ENCODE peak calls at places on chromosomes 13 and 19, in seven cellular contexts. J is mucosa of descending colon; L is AG04450; W is ovary; Z is lung; K is CD8-positive, alpha-beta memory T cell; O is CD4-positive, alpha-beta memory T cell. S is an unnamed sample.

GRCh38 chr13:32726374-32727037 is 140.3 kb downstream of the PDS5B start:
- DNase-seq in J (no peak), L (no peak), W (no peak), Z (no peak), K (no peak), O (no peak), S (no peak)

GRCh38 chr19:51026554-51026831 is at the start of gene KLK11:
- DNase-seq in J (no peak), L (no peak), W (peak), Z (no peak), K (no peak), O (no peak), S (no peak)

GRCh38 chr13:64930636-64931035 is 2299.5 kb downstream of the PCDH9 start:
- DNase-seq in J (no peak), L (no peak), W (no peak), Z (no peak), K (no peak), O (no peak), S (no peak)

GRCh38 chr13:48976677-48977625 is 1.2 kb downstream of the FNDC3A start:
- DNase-seq in J (no peak), L (no peak), W (no peak), Z (no peak), K (peak), O (no peak), S (no peak)

GRCh38 chr19:49229416-49229815 is 71.8 kb downstream of the TRPM4 start:
- DNase-seq in J (no peak), L (no peak), W (no peak), Z (no peak), K (no peak), O (no peak), S (no peak)

GRCh38 chr19:17522988-17523872 is 11.8 kb downstream of the PGLS start:
- DNase-seq in J (peak), L (no peak), W (no peak), Z (peak), K (peak), O (peak), S (peak)

GRCh38 chr13:85538957-85539356 is 260.3 kb downstream of the SLITRK6 start:
- DNase-seq in J (no peak), L (no peak), W (no peak), Z (no peak), K (no peak), O (no peak), S (no peak)

GRCh38 chr13:85080726-85081125 is 718.5 kb downstream of the SLITRK6 start:
- DNase-seq in J (no peak), L (no peak), W (no peak), Z (no peak), K (no peak), O (no peak), S (no peak)

GRCh38 chr13:22801402-22802003 is 379.3 kb upstream of the SGCG start:
- DNase-seq in J (no peak), L (no peak), W (no peak), Z (no peak), K (no peak), O (no peak), S (no peak)

GRCh38 chr13:46934749-46935148 is 37.9 kb upstream of the HTR2A start:
- DNase-seq in J (no peak), L (no peak), W (no peak), Z (no peak), K (no peak), O (no peak), S (no peak)

GRCh38 chr13:103703246-103703645 is 637.0 kb upstream of the SLC10A2 start:
- DNase-seq in J (no peak), L (no peak), W (no peak), Z (no peak), K (no peak), O (no peak), S (no peak)

GRCh38 chr13:39047560-39047959 is 9.3 kb downstream of the NHLRC3 start:
- DNase-seq in J (no peak), L (no peak), W (no peak), Z (no peak), K (no peak), O (no peak), S (no peak)

GRCh38 chr13:57624565-57625435 is 6.7 kb upstream of the PCDH17 start:
- DNase-seq in J (no peak), L (no peak), W (no peak), Z (peak), K (no peak), O (no peak), S (no peak)

GRCh38 chr19:8387688-8388611 is 2.2 kb upstream of the RAB11B start:
- DNase-seq in J (peak), L (no peak), W (no peak), Z (no peak), K (no peak), O (no peak), S (no peak)

GRCh38 chr19:45468159-45468651 is 409 bp downstream of the FOSB start:
- DNase-seq in J (peak), L (no peak), W (peak), Z (peak), K (no peak), O (no peak), S (peak)

GRCh38 chr13:49046534-49046933 is 70.8 kb downstream of the FNDC3A start:
- DNase-seq in J (no peak), L (no peak), W (no peak), Z (no peak), K (no peak), O (no peak), S (no peak)

GRCh38 chr13:20363604-20364003 is 131.5 kb upstream of the GJB6 start:
- DNase-seq in J (no peak), L (no peak), W (no peak), Z (no peak), K (no peak), O (no peak), S (no peak)

GRCh38 chr19:18251587-18252369 is 22.5 kb downstream of the IQCN start:
- DNase-seq in J (peak), L (peak), W (peak), Z (peak), K (peak), O (peak), S (peak)

GRCh38 chr13:63161219-63161618 is 1745.6 kb upstream of the PCDH20 start:
- DNase-seq in J (no peak), L (no peak), W (no peak), Z (no peak), K (no peak), O (no peak), S (no peak)

GRCh38 chr13:24842533-24843278 is 78.7 kb downstream of the RNF17 start:
- DNase-seq in J (no peak), L (no peak), W (no peak), Z (no peak), K (no peak), O (no peak), S (no peak)

GRCh38 chr13:43742911-43743310 is 43.9 kb downstream of the ENOX1 start:
- DNase-seq in J (no peak), L (no peak), W (no peak), Z (no peak), K (no peak), O (no peak), S (no peak)

GRCh38 chr19:37817180-37817911 is 38.0 kb upstream of the ZNF573 start:
- DNase-seq in J (peak), L (no peak), W (peak), Z (peak), K (peak), O (peak), S (peak)

GRCh38 chr19:33910922-33911321 is 114.3 kb downstream of the KCTD15 start:
- DNase-seq in J (no peak), L (no peak), W (no peak), Z (no peak), K (no peak), O (no peak), S (no peak)

GRCh38 chr19:56639217-56639616 is 3.7 kb upstream of the SMIM17 start:
- DNase-seq in J (no peak), L (no peak), W (no peak), Z (no peak), K (no peak), O (no peak), S (no peak)

GRCh38 chr19:38068851-38069250 is 155.2 kb downstream of the DPF1 start:
- DNase-seq in J (no peak), L (no peak), W (no peak), Z (no peak), K (no peak), O (no peak), S (no peak)

GRCh38 chr13:79533781-79534400 is 52.9 kb downstream of the NDFIP2 start:
- DNase-seq in J (no peak), L (no peak), W (no peak), Z (no peak), K (no peak), O (no peak), S (no peak)

GRCh38 chr19:37077615-37077928 is 661 bp upstream of the ZNF420 start:
- DNase-seq in J (no peak), L (no peak), W (no peak), Z (no peak), K (no peak), O (no peak), S (no peak)

GRCh38 chr19:39150235-39150634 is 24.6 kb downstream of the PAK4 start:
- DNase-seq in J (no peak), L (no peak), W (no peak), Z (no peak), K (no peak), O (no peak), S (no peak)

GRCh38 chr19:19236173-19236572 is 24.4 kb downstream of the NCAN start:
- DNase-seq in J (no peak), L (no peak), W (no peak), Z (no peak), K (no peak), O (no peak), S (no peak)

GRCh38 chr19:30154410-30154809 is 212.4 kb downstream of the URI1 start:
- DNase-seq in J (no peak), L (no peak), W (no peak), Z (no peak), K (no peak), O (no peak), S (no peak)

GRCh38 chr19:1183543-1184172 is 9.6 kb upstream of the SBNO2 start:
- DNase-seq in J (peak), L (no peak), W (no peak), Z (no peak), K (no peak), O (no peak), S (peak)

GRCh38 chr13:113405481-113406300 is 41.8 kb upstream of the GRTP1 start:
- DNase-seq in J (no peak), L (no peak), W (no peak), Z (no peak), K (no peak), O (no peak), S (no peak)

GRCh38 chr13:28429685-28430290 is 65.1 kb downstream of the FLT1 start:
- DNase-seq in J (no peak), L (no peak), W (no peak), Z (no peak), K (no peak), O (no peak), S (peak)

GRCh38 chr13:95624020-95624419 is 20.5 kb downstream of the DZIP1 start:
- DNase-seq in J (no peak), L (no peak), W (no peak), Z (no peak), K (peak), O (peak), S (no peak)

GRCh38 chr19:46466536-46467199 is 4.7 kb downstream of the PNMA8A start:
- DNase-seq in J (no peak), L (peak), W (peak), Z (no peak), K (no peak), O (no peak), S (peak)

GRCh38 chr13:64075543-64076271 is 2660.1 kb upstream of the PCDH20 start:
- DNase-seq in J (no peak), L (no peak), W (no peak), Z (no peak), K (no peak), O (no peak), S (no peak)

GRCh38 chr13:111640476-111640875 is 320.0 kb downstream of the TEX29 start:
- DNase-seq in J (no peak), L (no peak), W (no peak), Z (no peak), K (no peak), O (no peak), S (no peak)

GRCh38 chr13:45466359-45466758 is 1.6 kb downstream of the COG3 start:
- DNase-seq in J (no peak), L (no peak), W (no peak), Z (no peak), K (no peak), O (no peak), S (no peak)

GRCh38 chr13:45468676-45469075 is 3.9 kb downstream of the COG3 start:
- DNase-seq in J (no peak), L (no peak), W (no peak), Z (no peak), K (no peak), O (no peak), S (no peak)

GRCh38 chr13:45464687-45465453 is at the start of gene COG3:
- DNase-seq in J (peak), L (peak), W (peak), Z (peak), K (peak), O (peak), S (peak)

DNA sequence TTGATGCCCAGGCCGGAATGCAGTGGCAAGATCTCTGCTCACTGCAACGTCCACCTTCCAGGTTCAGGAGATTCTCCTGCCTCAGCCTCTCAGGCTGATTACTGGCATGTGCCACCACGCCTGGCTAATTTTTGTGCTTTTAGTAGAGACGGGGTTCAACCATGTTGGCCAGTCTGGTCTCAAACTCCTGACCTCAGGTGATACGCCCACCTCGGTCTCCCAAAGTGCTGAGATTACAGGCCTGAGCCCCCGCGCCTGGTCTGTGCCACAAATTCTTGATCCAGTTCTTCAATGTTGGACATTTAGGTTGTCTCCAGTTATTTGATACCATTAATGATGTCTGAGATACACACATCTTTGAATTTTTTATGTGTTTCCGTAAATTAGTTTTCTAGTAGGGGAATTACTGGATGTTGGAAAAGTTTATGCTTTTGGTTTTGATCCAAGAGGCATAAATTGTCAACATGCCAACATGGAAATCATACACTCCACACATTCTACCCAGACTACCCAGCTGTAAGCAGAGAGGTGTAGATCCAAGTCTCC is 525 bp upstream of the COG3 start:
- DNase-seq in J (peak), L (no peak), W (peak), Z (no peak), K (no peak), O (no peak), S (no peak)
- H3K4me3 ChIP-seq in J (peak), L (peak), W (peak), Z (no peak), K (peak), O (peak), S (peak)

GRCh38 chr19:58212336-58213074 is 16.2 kb upstream of the ZNF544 start:
- DNase-seq in J (no peak), L (no peak), W (no peak), Z (no peak), K (no peak), O (no peak), S (no peak)
- H3K4me3 ChIP-seq in J (no peak), L (no peak), W (no peak), Z (no peak), K (peak), O (no peak), S (no peak)

GRCh38 chr19:55581145-55581827 is 638 bp upstream of the ZNF579 start:
- DNase-seq in J (no peak), L (no peak), W (no peak), Z (no peak), K (no peak), O (no peak), S (no peak)

GRCh38 chr19:55579766-55580621 is 654 bp downstream of the ZNF579 start:
- DNase-seq in J (no peak), L (no peak), W (peak), Z (no peak), K (no peak), O (no peak), S (no peak)

GRCh38 chr19:55578031-55578760 is 2.5 kb downstream of the ZNF579 start:
- DNase-seq in J (no peak), L (no peak), W (no peak), Z (no peak), K (no peak), O (no peak), S (no peak)

GRCh38 chr19:55580628-55581144 is at the start of gene ZNF579:
- DNase-seq in J (peak), L (peak), W (peak), Z (peak), K (peak), O (peak), S (peak)

GRCh38 chr19:55578761-55579747 is 1.6 kb downstream of the ZNF579 start:
- DNase-seq in J (no peak), L (no peak), W (no peak), Z (no peak), K (no peak), O (no peak), S (no peak)
- H3K4me3 ChIP-seq in J (no peak), L (peak), W (no peak), Z (no peak), K (no peak), O (no peak), S (no peak)

DNA sequence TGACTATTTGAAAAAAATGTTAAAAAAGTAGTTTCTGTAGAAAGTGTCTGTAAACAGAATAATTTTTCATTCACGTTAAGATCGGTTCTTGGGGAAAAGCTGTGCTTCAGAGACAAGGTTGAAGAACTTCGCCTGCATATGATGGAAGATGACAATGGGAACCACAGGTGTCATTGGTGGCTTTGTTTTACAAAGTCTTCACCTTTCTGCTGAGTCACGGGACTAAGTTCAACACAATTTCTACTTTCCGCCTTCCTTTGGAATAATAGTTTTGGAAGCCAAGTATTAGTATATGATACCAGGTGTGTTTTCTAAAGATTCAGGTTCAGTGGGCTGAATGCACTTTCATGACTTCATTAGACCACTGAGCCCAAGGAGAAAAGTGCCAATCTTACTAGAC is 155.6 kb upstream of the RNF113B start:
- DNase-seq in J (no peak), L (no peak), W (no peak), Z (no peak), K (no peak), O (no peak), S (no peak)
- H3K4me3 ChIP-seq in J (no peak), L (no peak), W (no peak), Z (no peak), K (no peak), O (no peak), S (no peak)

DNA sequence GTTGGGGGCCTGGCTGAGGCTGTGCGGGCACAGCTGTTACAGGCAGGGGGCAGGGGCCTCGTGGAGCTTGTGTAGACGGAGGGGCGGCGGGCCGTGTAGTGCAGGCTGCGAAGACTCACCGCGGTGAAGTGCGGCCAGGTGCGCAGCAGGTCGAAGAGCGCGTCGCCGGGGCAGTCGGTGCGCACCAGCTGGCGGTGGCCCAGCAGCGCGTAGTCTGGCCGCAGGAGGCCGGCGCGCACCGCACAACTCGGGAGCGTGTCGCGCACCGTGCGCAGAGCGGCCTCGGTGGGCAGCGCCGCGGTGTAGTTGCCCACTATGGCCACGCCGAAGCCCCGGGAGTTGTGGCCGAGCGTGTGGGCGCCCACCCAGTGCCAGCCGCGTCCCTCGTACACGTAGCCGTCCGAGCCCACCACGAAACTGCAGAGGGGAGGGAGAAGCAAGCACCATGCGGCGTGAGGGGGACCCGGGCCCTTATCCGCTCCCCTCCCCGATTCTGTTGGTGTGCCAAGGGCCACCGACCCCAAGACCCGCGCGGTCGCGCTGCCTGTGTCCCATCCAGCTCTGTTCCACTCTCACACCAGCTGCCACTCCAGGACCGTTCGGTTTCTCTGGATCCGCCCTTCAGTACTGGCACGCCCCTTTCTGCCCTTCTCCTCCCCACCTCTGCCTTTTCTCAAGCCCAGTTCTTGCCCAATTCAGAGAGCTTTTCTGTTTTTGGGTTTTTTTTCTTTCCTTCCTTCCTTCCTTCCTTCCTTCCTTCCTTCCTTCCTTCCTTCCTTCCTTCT is 5.4 kb upstream of the RASAL3 start:
- DNase-seq in J (no peak), L (no peak), W (no peak), Z (no peak), K (no peak), O (no peak), S (peak)
- H3K4me3 ChIP-seq in J (no peak), L (peak), W (no peak), Z (peak), K (peak), O (no peak), S (peak)

DNA sequence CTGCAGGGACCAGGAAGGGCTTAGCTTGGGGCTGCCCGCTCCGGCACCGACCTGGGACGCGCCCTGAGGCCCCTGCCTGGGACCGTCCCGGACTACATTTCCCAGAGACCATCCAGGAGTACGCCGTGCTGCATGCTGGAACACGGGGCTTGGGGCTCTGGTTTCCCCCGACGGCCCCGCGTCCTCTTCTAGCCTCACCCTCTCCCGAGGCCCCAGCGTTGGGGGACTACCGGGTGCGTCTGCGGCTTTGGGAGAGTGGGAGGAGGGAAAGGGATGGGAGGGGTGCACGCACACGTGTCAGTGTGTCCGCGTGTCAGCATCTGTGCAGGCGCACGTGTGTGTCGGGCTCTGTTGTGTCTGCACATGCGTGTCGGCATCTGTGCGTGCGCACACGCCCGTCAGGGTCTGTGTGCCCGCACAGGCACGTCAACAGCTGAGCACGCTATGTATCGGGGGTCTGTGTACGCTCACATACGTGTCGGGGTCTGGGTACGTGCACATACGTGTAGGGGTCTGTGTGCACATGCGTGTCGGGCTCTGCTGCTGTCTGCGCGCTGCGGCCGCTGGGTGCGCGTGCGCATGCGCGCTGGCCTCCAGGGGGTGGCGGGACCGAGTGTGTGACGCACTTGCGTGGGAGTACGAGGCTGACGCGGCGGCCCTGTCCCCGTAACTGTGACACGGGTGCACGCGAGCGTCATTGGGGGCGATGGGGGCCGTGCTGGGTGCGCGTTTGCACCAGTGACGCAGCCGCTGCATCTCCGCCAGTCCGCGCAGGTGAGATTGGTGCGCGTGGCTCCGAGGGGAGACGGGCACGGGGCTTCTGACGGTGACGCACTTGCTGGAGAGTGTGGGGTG is at the start of gene ZNF331:
- DNase-seq in J (peak), L (no peak), W (peak), Z (peak), K (peak), O (peak), S (peak)
- H3K4me3 ChIP-seq in J (peak), L (peak), W (peak), Z (peak), K (peak), O (peak), S (peak)